ENCODE peak calls at places on chromosomes 11 and 22, in six cellular contexts. G is body of pancreas; S is RKO; F is COR-L47; A is A172; E is activated CD8-positive, alpha-beta memory T cell treated with anti-CD3 and anti-CD28 coated beads for 1 hour. M is an unnamed sample.

GRCh38 chr11:76669901-76670474 is 559 bp downstream of the LRRC32 start:
- DNase-seq in E (no peak), A (peak), S (no peak), F (no peak), G (no peak), M (no peak)

GRCh38 chr11:1059759-1060158 is 14.9 kb upstream of the MUC2 start:
- DNase-seq in A (no peak), S (no peak), F (no peak), G (no peak), E (no peak), M (no peak)

GRCh38 chr22:39277135-39277607 is 32.4 kb upstream of the PDGFB start:
- DNase-seq in A (no peak), E (no peak), F (no peak), G (no peak), S (no peak), M (no peak)

GRCh38 chr11:47148903-47149535 is 27.7 kb downstream of the ARFGAP2 start:
- DNase-seq in A (no peak), G (peak), E (no peak), F (peak), S (no peak), M (no peak)

GRCh38 chr22:50009251-50009650 is 3.3 kb downstream of the IL17REL start:
- DNase-seq in S (no peak), A (no peak), F (no peak), G (no peak), E (no peak), M (no peak)

GRCh38 chr11:64759131-64759721 is 548 bp downstream of the PYGM start:
- DNase-seq in S (no peak), A (no peak), F (no peak), E (no peak), G (no peak), M (no peak)

GRCh38 chr11:27349919-27350318 is 13.1 kb downstream of the CCDC34 start:
- DNase-seq in S (no peak), A (no peak), G (no peak), E (no peak), F (no peak), M (no peak)

GRCh38 chr11:27296406-27296994 is 66.5 kb downstream of the CCDC34 start:
- DNase-seq in E (no peak), A (peak), S (peak), G (no peak), F (peak), M (peak)

GRCh38 chr11:47607380-47607779 is 13.2 kb upstream of the C1QTNF4 start:
- DNase-seq in F (no peak), E (no peak), S (no peak), A (peak), G (peak), M (no peak)

GRCh38 chr11:9820260-9820659 is 156.4 kb downstream of the SWAP70 start:
- DNase-seq in F (no peak), G (peak), A (no peak), S (no peak), E (no peak), M (no peak)

GRCh38 chr11:100706179-100706578 is 19.1 kb downstream of the ARHGAP42 start:
- DNase-seq in E (no peak), G (no peak), S (peak), A (no peak), F (no peak), M (no peak)

GRCh38 chr11:65709661-65710060 is 2.4 kb upstream of the KAT5 start:
- DNase-seq in G (no peak), S (no peak), A (peak), E (no peak), F (no peak), M (no peak)

GRCh38 chr22:21707677-21708076 is 27.9 kb downstream of the YPEL1 start:
- DNase-seq in E (no peak), G (no peak), F (peak), S (no peak), A (no peak), M (no peak)

GRCh38 chr11:122179966-122180365 is 64.0 kb upstream of the BLID start:
- DNase-seq in F (no peak), A (no peak), E (no peak), G (no peak), S (no peak), M (no peak)

GRCh38 chr11:66492161-66492865 is 12.1 kb downstream of the DPP3 start:
- DNase-seq in A (no peak), G (no peak), E (no peak), S (no peak), F (no peak), M (no peak)

GRCh38 chr22:23789638-23790037 is 2.9 kb downstream of the SMARCB1 start:
- DNase-seq in A (no peak), E (no peak), G (no peak), F (peak), S (no peak), M (no peak)

GRCh38 chr11:91078221-91078620 is 855.4 kb upstream of the CHORDC1 start:
- DNase-seq in F (no peak), E (no peak), G (no peak), S (no peak), A (no peak), M (no peak)

GRCh38 chr22:46073683-46074504 is 76.4 kb upstream of the PPARA start:
- DNase-seq in S (peak), F (no peak), E (no peak), A (no peak), G (peak), M (no peak)

GRCh38 chr11:78586452-78587046 is 11.9 kb upstream of the NARS2 start:
- DNase-seq in F (no peak), E (no peak), G (no peak), S (peak), A (no peak), M (no peak)

GRCh38 chr11:69343401-69344321 is 49.7 kb downstream of the MYEOV start:
- DNase-seq in A (no peak), G (no peak), F (no peak), S (no peak), E (no peak), M (no peak)

GRCh38 chr11:109547356-109548027 is 125.5 kb downstream of the C11orf87 start:
- DNase-seq in E (no peak), S (no peak), A (peak), G (no peak), F (no peak), M (no peak)

GRCh38 chr22:29309332-29310064 is 3.0 kb downstream of the GAS2L1 start:
- DNase-seq in F (no peak), E (no peak), A (peak), S (no peak), G (peak), M (no peak)

GRCh38 chr11:35282226-35282882 is 137.0 kb downstream of the SLC1A2 start:
- DNase-seq in G (no peak), A (peak), S (no peak), E (no peak), F (no peak), M (no peak)

M was measured in GM12864.